ENCODE peak calls at places on chromosomes 6 and 20, in ten cellular contexts. O, Y, D, H, R, G, F, C, S and A are unnamed samples.

GRCh38 chr20:21710341-21710740 is 4.9 kb downstream of the PAX1 start:
- DNase-seq in R (no peak), S (no peak), O (no peak), C (no peak), F (no peak), D (no peak), G (no peak), H (no peak), Y (no peak), A (no peak)

GRCh38 chr6:110875548-110876169 is 1.1 kb downstream of the AMD1 start:
- DNase-seq in O (peak; percentile 76), G (peak; percentile 75), C (no peak), H (peak; percentile 74), Y (no peak), S (peak; percentile 66), D (peak; percentile 43), F (peak; percentile 69), R (peak; percentile 43), A (no peak)

GRCh38 chr20:49560646-49561045 is 7.3 kb downstream of the PTGIS start:
- DNase-seq in R (no peak), G (no peak), D (no peak), F (no peak), C (no peak), O (no peak), S (no peak), H (no peak), Y (no peak), A (no peak)

GRCh38 chr20:1964659-1965405 is 29.0 kb downstream of the PDYN start:
- DNase-seq in G (no peak), O (no peak), S (no peak), Y (no peak), H (no peak), F (no peak), R (no peak), C (no peak), D (no peak), A (no peak)

GRCh38 chr6:15662246-15663056 is at the start of gene DTNBP1:
- DNase-seq in F (peak; percentile 84), O (peak; percentile 88), H (peak; percentile 79), D (peak; percentile 53), G (peak; percentile 88), R (peak; percentile 59), S (peak; percentile 87), Y (peak; percentile 23), C (peak; percentile 56), A (peak; percentile 75)

GRCh38 chr6:92762414-92763374 is 656.7 kb downstream of the EPHA7 start:
- DNase-seq in S (no peak), G (no peak), Y (no peak), R (peak; percentile 23), F (no peak), H (no peak), D (no peak), C (no peak), O (no peak), A (no peak)

GRCh38 chr6:81484251-81484650 is 268.2 kb downstream of the TENT5A start:
- DNase-seq in Y (no peak), H (no peak), R (no peak), G (no peak), F (no peak), O (no peak), D (no peak), S (no peak), C (no peak), A (no peak)

GRCh38 chr6:89669002-89669401 is 30.5 kb upstream of the LYRM2 start:
- DNase-seq in Y (no peak), R (no peak), C (no peak), H (no peak), S (no peak), O (peak; percentile 33), D (no peak), G (no peak), F (no peak), A (no peak)

GRCh38 chr6:53161481-53162009 is 12.9 kb upstream of the GCM1 start:
- DNase-seq in C (no peak), H (no peak), Y (no peak), F (no peak), S (no peak), O (no peak), R (no peak), D (no peak), G (no peak), A (no peak)

GRCh38 chr6:5967594-5967993 is 39.1 kb downstream of the NRN1 start:
- DNase-seq in G (no peak), F (no peak), C (no peak), Y (no peak), O (no peak), S (no peak), H (no peak), R (peak; percentile 65), D (no peak), A (no peak)

GRCh38 chr20:19834783-19835182 is 76.7 kb downstream of the RIN2 start:
- DNase-seq in G (no peak), R (no peak), D (no peak), Y (no peak), O (no peak), C (no peak), S (no peak), F (no peak), H (no peak), A (no peak)

GRCh38 chr6:103183831-103184411 is 1675.8 kb downstream of the HACE1 start:
- DNase-seq in Y (no peak), H (no peak), F (no peak), O (no peak), R (no peak), G (no peak), S (no peak), C (peak; percentile 5), D (no peak), A (peak; percentile 15)

GRCh38 chr6:100344761-100345160 is 120.0 kb downstream of the SIM1 start:
- DNase-seq in F (no peak), S (no peak), R (peak; percentile 80), G (no peak), H (no peak), Y (no peak), C (no peak), D (no peak), O (no peak), A (no peak)

GRCh38 chr20:1266167-1266973 is at the start of gene SNPH:
- DNase-seq in R (peak; percentile 86), H (peak; percentile 67), C (peak; percentile 40), O (peak; percentile 78), F (peak; percentile 71), S (peak; percentile 64), Y (no peak), G (peak; percentile 73), D (peak; percentile 53), A (peak; percentile 49)

GRCh38 chr20:41158082-41158625 is 20.8 kb downstream of the PLCG1 start:
- DNase-seq in S (no peak), Y (no peak), H (no peak), D (no peak), C (no peak), F (no peak), O (no peak), R (no peak), G (no peak), A (no peak)

GRCh38 chr6:138266095-138266494 is 47.8 kb upstream of the PBOV1 start:
- DNase-seq in H (no peak), C (no peak), D (no peak), R (no peak), O (no peak), Y (no peak), S (no peak), G (no peak), F (no peak), A (no peak)